ENCODE peak calls at places on chromosomes 12 and 14, in six cellular contexts. S is DND-41, I is fibroblast of lung, D is lung, J is aorta, H is tibial artery. U is an unnamed sample.
A peak's percentile ranks its signal among the peaks of the same experiment; 100 is the strongest.

GRCh38 chr12:41034686-41035085 is 153.4 kb upstream of the PDZRN4 start:
- DNase-seq in S (no peak), I (no peak), D (no peak), J (no peak), H (no peak), U (no peak)

GRCh38 chr14:31024042-31024480 is 1.4 kb upstream of the AP4S1 start:
- DNase-seq in S (no peak), I (peak; percentile 9), D (no peak), J (no peak), H (no peak), U (peak; percentile 16)

GRCh38 chr12:19369691-19370148 is 69.6 kb upstream of the AEBP2 start:
- DNase-seq in S (no peak), I (peak; percentile 85), D (no peak), J (no peak), H (no peak), U (no peak)

GRCh38 chr14:55864890-55865655 is 253.1 kb upstream of the PELI2 start:
- DNase-seq in S (peak; percentile 7), I (no peak), D (no peak), J (no peak), H (no peak), U (peak; percentile 11)

GRCh38 chr12:11834104-11834812 is 184.8 kb downstream of the ETV6 start:
- DNase-seq in S (no peak), I (no peak), D (no peak), J (no peak), H (no peak), U (no peak)

GRCh38 chr14:103157969-103158368 is 34.7 kb downstream of the TNFAIP2 start:
- DNase-seq in S (no peak), I (no peak), D (no peak), J (no peak), H (no peak), U (no peak)

GRCh38 chr12:56020437-56021189 is at the start of gene IKZF4:
- DNase-seq in S (peak; percentile 81), I (peak; percentile 94), D (no peak), J (peak; percentile 72), H (no peak), U (no peak)

GRCh38 chr12:78185109-78185508 is 354.4 kb downstream of the NAV3 start:
- DNase-seq in S (no peak), I (no peak), D (no peak), J (no peak), H (no peak), U (no peak)

GRCh38 chr14:101020971-101021370 is 117.4 kb upstream of the RTL1 start:
- DNase-seq in S (no peak), I (no peak), D (peak; percentile 13), J (no peak), H (no peak), U (no peak)

GRCh38 chr14:50897658-50898175 is 25.9 kb downstream of the ABHD12B start:
- DNase-seq in S (no peak), I (no peak), D (no peak), J (no peak), H (no peak), U (no peak)

GRCh38 chr14:71247106-71247505 is 339.8 kb downstream of the PCNX1 start:
- DNase-seq in S (no peak), I (no peak), D (no peak), J (no peak), H (no peak), U (no peak)

GRCh38 chr14:75800792-75801191 is 139.7 kb downstream of the TTLL5 start:
- DNase-seq in S (no peak), I (no peak), D (no peak), J (no peak), H (no peak), U (peak; percentile 27)

GRCh38 chr12:56880416-56881035 is 53.7 kb downstream of the SDR9C7 start:
- DNase-seq in S (no peak), I (no peak), D (no peak), J (no peak), H (no peak), U (no peak)

GRCh38 chr12:79454338-79454777 is 236.4 kb downstream of the PAWR start:
- DNase-seq in S (no peak), I (peak; percentile 36), D (no peak), J (no peak), H (no peak), U (no peak)

GRCh38 chr12:121652767-121653497 is 16.5 kb downstream of the MORN3 start:
- DNase-seq in S (no peak), I (no peak), D (no peak), J (peak; percentile 48), H (peak; percentile 35), U (no peak)

GRCh38 chr14:79745046-79745445 is 466.3 kb downstream of the DIO2 start:
- DNase-seq in S (no peak), I (peak; percentile 25), D (no peak), J (no peak), H (no peak), U (no peak)

GRCh38 chr12:108633081-108633533 is 587 bp downstream of the SELPLG start:
- DNase-seq in S (no peak), I (no peak), D (no peak), J (peak; percentile 36), H (no peak), U (no peak)
- H3K4me3 ChIP-seq in S (peak overlapping the region; percentile 59), I (no peak overlapping the region), D (no peak overlapping the region), J (no peak overlapping the region), H (peak overlapping the region; percentile 19), U (peak overlapping the region; percentile 99)

GRCh38 chr12:69901141-69901900 is 76.3 kb downstream of the MYRFL start:
- DNase-seq in S (no peak), I (no peak), D (no peak), J (no peak), H (no peak), U (no peak)

GRCh38 chr12:69905801-69906200 is 80.8 kb downstream of the MYRFL start:
- DNase-seq in S (no peak), I (no peak), D (no peak), J (no peak), H (no peak), U (no peak)

GRCh38 chr12:69906411-69907216 is 81.6 kb downstream of the MYRFL start:
- DNase-seq in S (no peak), I (no peak), D (no peak), J (no peak), H (no peak), U (no peak)

GRCh38 chr12:69903548-69903947 is 78.5 kb downstream of the MYRFL start:
- DNase-seq in S (no peak), I (no peak), D (no peak), J (no peak), H (no peak), U (no peak)

DNA sequence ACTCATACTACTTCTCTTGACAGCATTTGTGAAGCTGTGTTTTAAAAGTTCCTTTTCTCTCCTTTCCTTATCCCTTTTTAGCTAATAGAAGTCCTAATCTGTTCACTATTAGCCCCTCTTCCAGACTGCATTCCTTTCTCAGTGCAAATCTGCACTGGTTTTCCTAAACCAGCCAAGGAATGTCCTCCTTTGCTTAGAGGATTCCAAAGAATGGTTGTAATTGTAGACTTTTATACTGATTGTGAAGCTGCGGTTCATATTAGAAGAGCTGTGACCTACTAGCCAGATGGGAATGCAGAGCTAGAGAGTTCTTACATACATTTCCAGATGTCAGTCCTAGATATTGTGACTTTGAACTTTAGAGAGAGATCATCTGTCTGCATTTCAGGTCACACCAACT is 79.7 kb downstream of the MYRFL start:
- DNase-seq in S (no peak), I (peak; percentile 19), D (no peak), J (no peak), H (no peak), U (no peak)
- H3K27ac ChIP-seq in S (no peak overlapping the region), I (no peak overlapping the region), D (peak overlapping the region; percentile 33), J (no peak overlapping the region), H (peak overlapping the region; percentile 52), U (no peak overlapping the region)

DNA sequence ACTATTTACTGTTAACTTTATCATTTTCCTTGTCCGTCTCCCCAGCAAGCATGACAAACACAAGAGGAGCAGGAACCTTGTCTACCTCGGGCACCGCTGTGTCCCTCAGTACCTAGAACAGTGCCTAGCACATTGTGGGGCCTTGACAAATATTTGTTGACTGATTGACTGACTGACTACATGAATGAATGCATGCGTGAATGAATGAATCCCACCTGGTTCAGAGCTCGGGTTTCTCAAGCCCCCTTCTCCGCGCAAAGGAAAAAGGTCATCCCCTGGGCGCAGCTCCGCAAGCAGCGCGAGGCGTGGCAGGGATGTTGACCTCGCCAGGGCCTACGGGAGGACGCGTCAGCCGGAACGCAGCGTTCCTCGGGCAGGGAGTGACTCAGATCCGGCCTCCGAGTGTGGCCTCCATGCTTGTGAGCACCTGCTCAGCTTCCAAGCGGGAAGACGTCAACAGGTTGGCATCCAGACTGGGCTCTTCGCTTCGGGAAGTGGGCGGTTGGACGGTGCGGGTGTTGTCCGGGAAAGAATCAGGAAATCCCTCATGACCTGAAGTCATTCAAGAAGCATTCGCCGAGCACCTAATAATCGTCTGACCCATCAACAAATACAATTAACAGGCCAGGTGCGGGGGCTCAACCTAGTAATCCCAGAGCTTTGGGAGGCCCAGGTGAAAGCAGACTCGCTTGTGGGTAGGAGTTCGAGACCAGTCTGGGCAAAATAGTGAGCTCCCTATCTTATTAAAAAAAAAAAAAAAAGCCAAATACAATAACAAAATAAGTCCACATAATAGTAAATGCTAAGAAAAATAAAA is 13.9 kb upstream of the UBC start:
- DNase-seq in S (no peak), I (peak; percentile 86), D (peak; percentile 88), J (peak; percentile 80), H (peak; percentile 64), U (no peak)
- H3K4me3 ChIP-seq in S (peak overlapping the region; percentile 72), I (peak overlapping the region; percentile 53), D (peak overlapping the region; percentile 45), J (no peak overlapping the region), H (peak overlapping the region; percentile 67), U (peak overlapping the region; percentile 85)

DNA sequence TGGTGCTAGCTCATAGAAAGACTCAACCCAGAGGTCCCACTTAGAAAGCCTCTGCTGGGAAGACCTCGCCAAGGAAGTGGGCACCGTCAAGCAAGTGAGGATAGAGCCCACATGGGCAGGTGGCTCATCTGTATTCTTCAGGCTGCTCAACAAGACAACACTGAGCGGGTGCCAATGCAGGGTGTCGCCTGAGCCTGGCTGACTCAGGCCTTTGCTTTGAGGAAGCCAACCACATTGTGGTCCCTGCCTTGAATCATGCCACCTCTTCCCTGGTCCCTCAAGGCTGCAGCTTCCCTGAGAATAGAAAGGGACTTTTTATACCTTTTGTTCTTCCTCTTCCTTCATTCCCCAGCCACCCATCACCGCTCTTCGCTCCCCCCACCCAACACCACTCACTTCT is 2.1 kb upstream of the RNASE13 start:
- DNase-seq in S (no peak), I (no peak), D (no peak), J (no peak), H (no peak), U (no peak)
- H3K27ac ChIP-seq in S (no peak overlapping the region), I (no peak overlapping the region), D (no peak overlapping the region), J (no peak overlapping the region), H (no peak overlapping the region), U (no peak overlapping the region)

GRCh38 chr14:72666610-72667009 is 227.3 kb downstream of the DPF3 start:
- DNase-seq in S (no peak), I (peak; percentile 61), D (no peak), J (no peak), H (no peak), U (no peak)
- H3K4me3 ChIP-seq in S (no peak overlapping the region), I (no peak overlapping the region), D (no peak overlapping the region), J (no peak overlapping the region), H (no peak overlapping the region), U (no peak overlapping the region)

U was measured in CD4-positive, CD25-positive, alpha-beta regulatory T cell.